ENCODE peak calls at places on chromosomes 12 and 14, in nine cellular contexts. One of them, this sample, is unnamed.

GRCh38 chr12:57864811-57865751 is 18.6 kb upstream of the CTDSP2 start:
- DNase-seq in tibial artery: peak
- DNase-seq in ovary: peak
- DNase-seq in GM12865: peak
- DNase-seq in CD8-positive, alpha-beta T cell: peak
- DNase-seq in lower lobe of right lung: peak
- DNase-seq in left ventricle myocardium inferior: peak
- DNase-seq in adrenal gland: peak
- DNase-seq in heart right ventricle: peak
- DNase-seq in this sample: peak

GRCh38 chr12:6337958-6338406 is 3.9 kb downstream of the TNFRSF1A start:
- DNase-seq in tibial artery: no peak
- DNase-seq in ovary: no peak
- DNase-seq in GM12865: no peak
- DNase-seq in CD8-positive, alpha-beta T cell: no peak
- DNase-seq in lower lobe of right lung: no peak
- DNase-seq in left ventricle myocardium inferior: no peak
- DNase-seq in adrenal gland: no peak
- DNase-seq in heart right ventricle: no peak
- DNase-seq in this sample: no peak

GRCh38 chr14:31070431-31070830 is 44.3 kb upstream of the STRN3 start:
- DNase-seq in tibial artery: no peak
- DNase-seq in ovary: no peak
- DNase-seq in GM12865: no peak
- DNase-seq in CD8-positive, alpha-beta T cell: no peak
- DNase-seq in lower lobe of right lung: no peak
- DNase-seq in left ventricle myocardium inferior: no peak
- DNase-seq in adrenal gland: no peak
- DNase-seq in heart right ventricle: no peak
- DNase-seq in this sample: no peak

GRCh38 chr12:29796823-29797263 is 13.1 kb upstream of the TMTC1 start:
- DNase-seq in tibial artery: peak
- DNase-seq in ovary: no peak
- DNase-seq in GM12865: no peak
- DNase-seq in CD8-positive, alpha-beta T cell: no peak
- DNase-seq in lower lobe of right lung: no peak
- DNase-seq in left ventricle myocardium inferior: no peak
- DNase-seq in adrenal gland: peak
- DNase-seq in heart right ventricle: peak
- DNase-seq in this sample: no peak

GRCh38 chr12:13187399-13187798 is 9.1 kb upstream of the EMP1 start:
- DNase-seq in tibial artery: no peak
- DNase-seq in ovary: no peak
- DNase-seq in GM12865: no peak
- DNase-seq in CD8-positive, alpha-beta T cell: no peak
- DNase-seq in lower lobe of right lung: no peak
- DNase-seq in left ventricle myocardium inferior: no peak
- DNase-seq in adrenal gland: no peak
- DNase-seq in heart right ventricle: no peak
- DNase-seq in this sample: no peak

GRCh38 chr12:14611640-14612203 is 44.0 kb upstream of the PLBD1 start:
- DNase-seq in tibial artery: no peak
- DNase-seq in ovary: no peak
- DNase-seq in GM12865: no peak
- DNase-seq in CD8-positive, alpha-beta T cell: no peak
- DNase-seq in lower lobe of right lung: no peak
- DNase-seq in left ventricle myocardium inferior: no peak
- DNase-seq in adrenal gland: no peak
- DNase-seq in heart right ventricle: no peak
- DNase-seq in this sample: no peak

GRCh38 chr12:64943686-64944085 is 119.2 kb downstream of the TBC1D30 start:
- DNase-seq in tibial artery: no peak
- DNase-seq in ovary: no peak
- DNase-seq in GM12865: peak
- DNase-seq in CD8-positive, alpha-beta T cell: no peak
- DNase-seq in lower lobe of right lung: no peak
- DNase-seq in left ventricle myocardium inferior: no peak
- DNase-seq in adrenal gland: no peak
- DNase-seq in heart right ventricle: no peak
- DNase-seq in this sample: no peak

GRCh38 chr12:8697120-8697475 is 693 bp upstream of the RIMKLB start:
- DNase-seq in tibial artery: no peak
- DNase-seq in ovary: no peak
- DNase-seq in GM12865: no peak
- DNase-seq in CD8-positive, alpha-beta T cell: no peak
- DNase-seq in lower lobe of right lung: no peak
- DNase-seq in left ventricle myocardium inferior: no peak
- DNase-seq in adrenal gland: no peak
- DNase-seq in heart right ventricle: peak
- DNase-seq in this sample: no peak

GRCh38 chr12:31861360-31861759 is 97.9 kb upstream of the RESF1 start:
- DNase-seq in tibial artery: no peak
- DNase-seq in ovary: no peak
- DNase-seq in GM12865: no peak
- DNase-seq in CD8-positive, alpha-beta T cell: no peak
- DNase-seq in lower lobe of right lung: no peak
- DNase-seq in left ventricle myocardium inferior: no peak
- DNase-seq in adrenal gland: no peak
- DNase-seq in heart right ventricle: no peak
- DNase-seq in this sample: no peak

GRCh38 chr12:43148711-43149110 is 403.3 kb downstream of the ADAMTS20 start:
- DNase-seq in tibial artery: no peak
- DNase-seq in ovary: no peak
- DNase-seq in GM12865: no peak
- DNase-seq in CD8-positive, alpha-beta T cell: no peak
- DNase-seq in lower lobe of right lung: no peak
- DNase-seq in left ventricle myocardium inferior: no peak
- DNase-seq in adrenal gland: no peak
- DNase-seq in heart right ventricle: no peak
- DNase-seq in this sample: no peak

GRCh38 chr12:12185424-12185823 is 81.4 kb downstream of the LRP6 start:
- DNase-seq in tibial artery: no peak
- DNase-seq in ovary: no peak
- DNase-seq in GM12865: no peak
- DNase-seq in CD8-positive, alpha-beta T cell: no peak
- DNase-seq in lower lobe of right lung: no peak
- DNase-seq in left ventricle myocardium inferior: no peak
- DNase-seq in adrenal gland: no peak
- DNase-seq in heart right ventricle: no peak
- DNase-seq in this sample: no peak

GRCh38 chr12:7078163-7078562 is 14.1 kb downstream of the C1R start:
- DNase-seq in tibial artery: no peak
- DNase-seq in ovary: no peak
- DNase-seq in GM12865: no peak
- DNase-seq in CD8-positive, alpha-beta T cell: no peak
- DNase-seq in lower lobe of right lung: no peak
- DNase-seq in left ventricle myocardium inferior: no peak
- DNase-seq in adrenal gland: no peak
- DNase-seq in heart right ventricle: no peak
- DNase-seq in this sample: no peak

GRCh38 chr12:40054554-40055226 is 51.2 kb downstream of the SLC2A13 start:
- DNase-seq in tibial artery: peak
- DNase-seq in ovary: no peak
- DNase-seq in GM12865: no peak
- DNase-seq in CD8-positive, alpha-beta T cell: no peak
- DNase-seq in lower lobe of right lung: no peak
- DNase-seq in left ventricle myocardium inferior: peak
- DNase-seq in adrenal gland: peak
- DNase-seq in heart right ventricle: peak
- DNase-seq in this sample: no peak

GRCh38 chr14:100067971-100068959 is 3.0 kb downstream of the EVL start:
- DNase-seq in tibial artery: no peak
- DNase-seq in ovary: no peak
- DNase-seq in GM12865: peak
- DNase-seq in CD8-positive, alpha-beta T cell: peak
- DNase-seq in lower lobe of right lung: peak
- DNase-seq in left ventricle myocardium inferior: peak
- DNase-seq in adrenal gland: peak
- DNase-seq in heart right ventricle: peak
- DNase-seq in this sample: no peak

GRCh38 chr12:97701901-97702300 is 239.3 kb downstream of the RMST start:
- DNase-seq in tibial artery: no peak
- DNase-seq in ovary: no peak
- DNase-seq in GM12865: no peak
- DNase-seq in CD8-positive, alpha-beta T cell: no peak
- DNase-seq in lower lobe of right lung: no peak
- DNase-seq in left ventricle myocardium inferior: no peak
- DNase-seq in adrenal gland: no peak
- DNase-seq in heart right ventricle: no peak
- DNase-seq in this sample: no peak

GRCh38 chr12:18373176-18373575 is 111.9 kb downstream of the PIK3C2G start:
- DNase-seq in tibial artery: no peak
- DNase-seq in ovary: no peak
- DNase-seq in GM12865: no peak
- DNase-seq in CD8-positive, alpha-beta T cell: no peak
- DNase-seq in lower lobe of right lung: no peak
- DNase-seq in left ventricle myocardium inferior: no peak
- DNase-seq in adrenal gland: no peak
- DNase-seq in heart right ventricle: no peak
- DNase-seq in this sample: no peak

GRCh38 chr12:120071493-120072020 is 45.0 kb downstream of the RAB35 start:
- DNase-seq in tibial artery: no peak
- DNase-seq in ovary: no peak
- DNase-seq in GM12865: no peak
- DNase-seq in CD8-positive, alpha-beta T cell: no peak
- DNase-seq in lower lobe of right lung: no peak
- DNase-seq in left ventricle myocardium inferior: no peak
- DNase-seq in adrenal gland: no peak
- DNase-seq in heart right ventricle: no peak
- DNase-seq in this sample: no peak

GRCh38 chr12:56258068-56258819 is at the start of gene ANKRD52:
- DNase-seq in tibial artery: peak
- DNase-seq in ovary: peak
- DNase-seq in GM12865: peak
- DNase-seq in CD8-positive, alpha-beta T cell: peak
- DNase-seq in lower lobe of right lung: peak
- DNase-seq in left ventricle myocardium inferior: peak
- DNase-seq in adrenal gland: peak
- DNase-seq in heart right ventricle: peak
- DNase-seq in this sample: peak

GRCh38 chr14:76320486-76320885 is 55.5 kb upstream of the ESRRB start:
- DNase-seq in tibial artery: peak
- DNase-seq in ovary: no peak
- DNase-seq in GM12865: no peak
- DNase-seq in CD8-positive, alpha-beta T cell: no peak
- DNase-seq in lower lobe of right lung: no peak
- DNase-seq in left ventricle myocardium inferior: no peak
- DNase-seq in adrenal gland: no peak
- DNase-seq in heart right ventricle: no peak
- DNase-seq in this sample: no peak

GRCh38 chr14:37594238-37594915 is 672 bp downstream of the FOXA1 start:
- DNase-seq in tibial artery: no peak
- DNase-seq in ovary: no peak
- DNase-seq in GM12865: peak
- DNase-seq in CD8-positive, alpha-beta T cell: no peak
- DNase-seq in lower lobe of right lung: peak
- DNase-seq in left ventricle myocardium inferior: no peak
- DNase-seq in adrenal gland: peak
- DNase-seq in heart right ventricle: peak
- DNase-seq in this sample: peak
- TF ChIP-seq CTCF in tibial artery: peak
- TF ChIP-seq CTCF in ovary: no peak
- TF ChIP-seq CTCF in GM12865: no peak
- TF ChIP-seq CTCF in CD8-positive, alpha-beta T cell: no peak
- TF ChIP-seq CTCF in lower lobe of right lung: peak
- TF ChIP-seq CTCF in left ventricle myocardium inferior: peak
- TF ChIP-seq CTCF in adrenal gland: peak
- TF ChIP-seq CTCF in heart right ventricle: peak
- TF ChIP-seq CTCF in this sample: peak

DNA sequence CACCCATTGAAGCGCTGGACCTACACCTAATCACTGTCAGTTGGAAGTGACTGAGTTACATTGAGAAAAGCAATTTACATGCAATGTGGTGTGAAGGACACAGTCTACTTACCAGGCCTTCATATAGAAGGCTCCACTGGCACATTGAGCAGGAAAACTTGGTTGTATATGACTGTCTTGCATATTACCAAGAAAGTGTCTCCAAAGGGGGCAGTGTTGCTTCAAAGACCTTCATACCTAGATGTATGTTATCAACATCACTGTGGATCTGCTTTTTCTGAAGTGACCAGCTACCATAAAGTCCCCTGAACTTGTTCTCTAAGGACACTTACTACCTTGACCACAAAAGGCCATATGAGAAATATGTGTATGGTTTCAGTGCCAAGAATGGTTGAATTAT is 64.1 kb downstream of the NELL2 start:
- DNase-seq in tibial artery: no peak
- DNase-seq in ovary: no peak
- DNase-seq in GM12865: peak
- DNase-seq in CD8-positive, alpha-beta T cell: peak
- DNase-seq in lower lobe of right lung: no peak
- DNase-seq in left ventricle myocardium inferior: no peak
- DNase-seq in adrenal gland: no peak
- DNase-seq in heart right ventricle: no peak
- DNase-seq in this sample: no peak
- TF ChIP-seq CTCF in tibial artery: no peak
- TF ChIP-seq CTCF in ovary: no peak
- TF ChIP-seq CTCF in GM12865: peak
- TF ChIP-seq CTCF in CD8-positive, alpha-beta T cell: peak
- TF ChIP-seq CTCF in lower lobe of right lung: no peak
- TF ChIP-seq CTCF in left ventricle myocardium inferior: no peak
- TF ChIP-seq CTCF in adrenal gland: no peak
- TF ChIP-seq CTCF in heart right ventricle: no peak
- TF ChIP-seq CTCF in this sample: no peak

GRCh38 chr14:29927596-29928341 is at the start of gene PRKD1:
- DNase-seq in tibial artery: peak
- DNase-seq in ovary: peak
- DNase-seq in GM12865: no peak
- DNase-seq in CD8-positive, alpha-beta T cell: no peak
- DNase-seq in lower lobe of right lung: peak
- DNase-seq in left ventricle myocardium inferior: peak
- DNase-seq in adrenal gland: peak
- DNase-seq in heart right ventricle: peak
- DNase-seq in this sample: peak
- TF ChIP-seq CTCF in tibial artery: peak
- TF ChIP-seq CTCF in ovary: no peak
- TF ChIP-seq CTCF in GM12865: no peak
- TF ChIP-seq CTCF in CD8-positive, alpha-beta T cell: no peak
- TF ChIP-seq CTCF in lower lobe of right lung: peak
- TF ChIP-seq CTCF in left ventricle myocardium inferior: peak
- TF ChIP-seq CTCF in adrenal gland: no peak
- TF ChIP-seq CTCF in heart right ventricle: peak
- TF ChIP-seq CTCF in this sample: no peak

DNA sequence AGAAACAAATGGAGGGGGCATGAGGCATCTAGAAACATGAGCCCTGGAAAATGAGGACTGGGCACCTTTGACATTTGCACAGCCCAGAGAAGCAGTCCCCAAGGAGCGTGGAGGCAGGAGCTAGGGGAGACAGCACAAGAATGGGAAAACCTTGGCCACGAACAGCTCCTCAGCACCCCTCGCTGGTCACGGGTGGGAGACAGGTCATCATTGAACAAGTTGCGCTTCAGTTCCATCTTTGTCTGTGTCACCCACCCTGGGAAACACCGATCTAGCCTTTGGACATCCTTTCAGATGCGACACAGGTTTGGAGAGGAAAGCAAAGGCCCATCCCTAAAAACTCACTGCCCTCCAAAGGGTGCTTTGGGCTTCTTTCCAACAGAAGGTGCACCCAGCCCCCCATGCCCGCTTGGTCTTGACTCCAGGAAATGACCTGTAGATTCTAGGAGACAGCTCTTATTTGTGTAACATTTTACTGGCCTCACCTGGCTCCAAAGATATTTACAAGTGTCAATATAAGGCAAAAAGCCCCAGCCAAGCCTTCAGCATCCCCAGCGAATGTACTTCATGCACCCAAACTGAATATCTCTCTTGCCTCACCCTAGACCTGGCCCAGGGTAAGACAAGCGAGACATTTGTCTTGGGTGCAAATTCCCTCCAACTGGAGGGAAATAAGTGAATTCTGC is 28.8 kb upstream of the CLMN start:
- DNase-seq in tibial artery: no peak
- DNase-seq in ovary: no peak
- DNase-seq in GM12865: no peak
- DNase-seq in CD8-positive, alpha-beta T cell: no peak
- DNase-seq in lower lobe of right lung: no peak
- DNase-seq in left ventricle myocardium inferior: no peak
- DNase-seq in adrenal gland: no peak
- DNase-seq in heart right ventricle: no peak
- DNase-seq in this sample: no peak
- TF ChIP-seq CTCF in tibial artery: no peak
- TF ChIP-seq CTCF in ovary: no peak
- TF ChIP-seq CTCF in GM12865: no peak
- TF ChIP-seq CTCF in CD8-positive, alpha-beta T cell: no peak
- TF ChIP-seq CTCF in lower lobe of right lung: no peak
- TF ChIP-seq CTCF in left ventricle myocardium inferior: no peak
- TF ChIP-seq CTCF in adrenal gland: no peak
- TF ChIP-seq CTCF in heart right ventricle: no peak
- TF ChIP-seq CTCF in this sample: no peak